ENCODE peak calls at places on chromosomes 11 and 22, in eight cellular contexts. One of them, this sample, is unnamed.

GRCh38 chr11:5966958-5967357 is 1.3 kb downstream of the OR56A5 start:
- DNase-seq in WERI-Rb-1: no peak
- DNase-seq in GDM1: no peak
- DNase-seq in NCI-H2081: no peak
- DNase-seq in HT1080: no peak
- DNase-seq in immature natural killer cell: no peak
- DNase-seq in HFF-Myc: no peak
- DNase-seq in H9: no peak
- DNase-seq in this sample: no peak

GRCh38 chr11:124511739-124512138 is 31.7 kb downstream of the OR8B12 start:
- DNase-seq in NCI-H2081: no peak
- DNase-seq in immature natural killer cell: no peak
- DNase-seq in WERI-Rb-1: no peak
- DNase-seq in H9: no peak
- DNase-seq in GDM1: no peak
- DNase-seq in HT1080: no peak
- DNase-seq in HFF-Myc: no peak
- DNase-seq in this sample: no peak

GRCh38 chr11:61611309-61611708 is 30.4 kb upstream of the SYT7 start:
- DNase-seq in HT1080: no peak
- DNase-seq in WERI-Rb-1: peak
- DNase-seq in NCI-H2081: no peak
- DNase-seq in H9: no peak
- DNase-seq in HFF-Myc: no peak
- DNase-seq in GDM1: no peak
- DNase-seq in immature natural killer cell: no peak
- DNase-seq in this sample: no peak

GRCh38 chr22:38966942-38967341 is 9.5 kb downstream of the APOBEC3A start:
- DNase-seq in WERI-Rb-1: no peak
- DNase-seq in H9: no peak
- DNase-seq in HFF-Myc: no peak
- DNase-seq in GDM1: no peak
- DNase-seq in NCI-H2081: no peak
- DNase-seq in HT1080: no peak
- DNase-seq in immature natural killer cell: no peak
- DNase-seq in this sample: no peak

GRCh38 chr11:1256257-1257045 is 33.6 kb downstream of the MUC5B start:
- DNase-seq in WERI-Rb-1: no peak
- DNase-seq in H9: peak
- DNase-seq in GDM1: no peak
- DNase-seq in NCI-H2081: no peak
- DNase-seq in HFF-Myc: no peak
- DNase-seq in HT1080: no peak
- DNase-seq in immature natural killer cell: no peak
- DNase-seq in this sample: no peak

GRCh38 chr22:50144005-50144614 is 26.4 kb upstream of the PANX2 start:
- DNase-seq in NCI-H2081: no peak
- DNase-seq in H9: no peak
- DNase-seq in GDM1: no peak
- DNase-seq in immature natural killer cell: no peak
- DNase-seq in WERI-Rb-1: no peak
- DNase-seq in HFF-Myc: no peak
- DNase-seq in HT1080: no peak
- DNase-seq in this sample: no peak

GRCh38 chr11:75347781-75348613 is 3.5 kb downstream of the ARRB1 start:
- DNase-seq in HT1080: peak
- DNase-seq in WERI-Rb-1: peak
- DNase-seq in NCI-H2081: no peak
- DNase-seq in H9: peak
- DNase-seq in immature natural killer cell: no peak
- DNase-seq in GDM1: no peak
- DNase-seq in HFF-Myc: peak
- DNase-seq in this sample: peak

GRCh38 chr22:31496735-31497146 is 405 bp downstream of the SFI1 start:
- DNase-seq in HFF-Myc: no peak
- DNase-seq in NCI-H2081: no peak
- DNase-seq in immature natural killer cell: peak
- DNase-seq in WERI-Rb-1: no peak
- DNase-seq in HT1080: peak
- DNase-seq in H9: no peak
- DNase-seq in GDM1: no peak
- DNase-seq in this sample: peak

GRCh38 chr11:61512435-61512834 is 3.9 kb downstream of the LRRC10B start:
- DNase-seq in WERI-Rb-1: no peak
- DNase-seq in HFF-Myc: no peak
- DNase-seq in NCI-H2081: peak
- DNase-seq in H9: no peak
- DNase-seq in HT1080: no peak
- DNase-seq in GDM1: no peak
- DNase-seq in immature natural killer cell: no peak
- DNase-seq in this sample: no peak

GRCh38 chr11:103465555-103466140 is 356.4 kb downstream of the DYNC2H1 start:
- DNase-seq in GDM1: no peak
- DNase-seq in WERI-Rb-1: no peak
- DNase-seq in immature natural killer cell: no peak
- DNase-seq in H9: no peak
- DNase-seq in HFF-Myc: no peak
- DNase-seq in HT1080: no peak
- DNase-seq in NCI-H2081: no peak
- DNase-seq in this sample: no peak

GRCh38 chr11:117071344-117071787 is 26.9 kb downstream of the SIK3 start:
- DNase-seq in H9: no peak
- DNase-seq in WERI-Rb-1: no peak
- DNase-seq in HT1080: no peak
- DNase-seq in NCI-H2081: peak
- DNase-seq in HFF-Myc: no peak
- DNase-seq in GDM1: no peak
- DNase-seq in immature natural killer cell: no peak
- DNase-seq in this sample: peak